ENCODE peak calls at places on chromosomes 16 and 17, in six cellular contexts. M is choroid plexus epithelial cell, P is Peyer's patch, H is AG04449, V is lower leg skin, F is AG09309. D is an unnamed sample.
A peak's percentile ranks its signal among the peaks of the same experiment; 100 is the strongest.

GRCh38 chr16:8859913-8860881 is 8.6 kb downstream of the CARHSP1 start:
- DNase-seq in M (peak; percentile 91), P (no peak), H (no peak), V (no peak), F (no peak), D (peak; percentile 19)

GRCh38 chr17:49190932-49191331 is 19.4 kb downstream of the GNGT2 start:
- DNase-seq in M (no peak), P (no peak), H (no peak), V (no peak), F (no peak), D (no peak)

GRCh38 chr17:36877001-36877400 is 60.3 kb upstream of the LHX1 start:
- DNase-seq in M (no peak), P (no peak), H (no peak), V (no peak), F (no peak), D (no peak)

GRCh38 chr16:76571755-76572154 is 294.6 kb downstream of the CNTNAP4 start:
- DNase-seq in M (no peak), P (no peak), H (no peak), V (no peak), F (no peak), D (no peak)

GRCh38 chr17:45123930-45124796 is 8.2 kb downstream of the PLCD3 start:
- DNase-seq in M (peak; percentile 81), P (peak; percentile 76), H (no peak), V (peak; percentile 71), F (no peak), D (no peak)

GRCh38 chr16:4392382-4393242 is 21.0 kb downstream of the VASN start:
- DNase-seq in M (peak; percentile 64), P (no peak), H (no peak), V (no peak), F (peak; percentile 68), D (peak; percentile 62)

GRCh38 chr17:10169274-10169673 is 29.1 kb downstream of the GAS7 start:
- DNase-seq in M (no peak), P (no peak), H (no peak), V (no peak), F (no peak), D (no peak)

GRCh38 chr16:76195648-76196047 is 81.6 kb upstream of the CNTNAP4 start:
- DNase-seq in M (no peak), P (no peak), H (no peak), V (no peak), F (no peak), D (no peak)

DNA sequence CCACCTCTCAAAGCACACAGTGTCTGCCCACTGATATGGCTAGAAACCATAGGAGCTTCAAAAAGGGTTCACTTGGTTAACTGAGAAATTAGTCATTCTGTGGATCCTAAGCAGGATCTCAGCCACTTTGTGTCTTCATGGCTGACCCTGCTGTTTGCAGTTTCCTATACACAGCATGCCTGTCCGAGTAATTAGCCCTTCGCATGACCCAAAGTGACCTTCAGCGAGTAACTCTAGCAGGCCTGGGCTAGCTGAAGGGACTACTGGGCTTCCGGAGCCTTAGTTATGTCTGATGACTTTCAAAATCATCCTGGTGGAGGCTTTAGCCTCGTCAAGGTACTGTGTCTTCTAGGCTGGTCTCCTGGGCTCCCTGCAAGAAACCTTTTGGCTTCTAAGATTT is 28.9 kb upstream of the FBXW10B start:
- DNase-seq in M (peak; percentile 30), P (no peak), H (no peak), V (no peak), F (no peak), D (no peak)
- H3K4me3 ChIP-seq in M (peak overlapping the region; percentile 28), P (no peak overlapping the region), H (peak overlapping the region; percentile 99), V (no peak overlapping the region), F (no peak overlapping the region), D (peak overlapping the region; percentile 17)

GRCh38 chr16:72162105-72162680 is 9.8 kb downstream of the PMFBP1 start:
- DNase-seq in M (peak; percentile 29), P (no peak), H (no peak), V (no peak), F (no peak), D (no peak)
- H3K4me3 ChIP-seq in M (no peak overlapping the region), P (no peak overlapping the region), H (no peak overlapping the region), V (no peak overlapping the region), F (no peak overlapping the region), D (no peak overlapping the region)

DNA sequence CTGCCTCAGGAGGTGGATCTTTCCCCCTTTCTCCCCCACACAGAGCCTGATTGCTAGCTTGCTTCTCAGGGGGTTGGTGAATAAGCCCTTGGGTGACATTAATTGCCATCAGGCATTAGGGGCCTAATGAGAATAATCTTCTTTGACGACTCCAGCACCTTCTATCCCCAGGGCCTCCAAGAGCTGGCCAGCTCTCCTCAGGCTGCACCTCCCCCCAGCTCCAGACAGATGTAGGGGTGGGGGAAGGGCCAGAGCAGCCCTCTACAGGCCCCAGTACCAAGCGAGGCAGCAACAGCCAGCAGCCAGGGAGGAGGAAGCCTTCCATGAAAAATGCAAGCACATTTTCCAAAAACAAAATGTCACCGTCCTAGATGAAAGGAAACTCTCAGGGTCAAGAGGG is 1.4 kb upstream of the TMEM132E start:
- DNase-seq in M (no peak), P (peak; percentile 16), H (no peak), V (no peak), F (no peak), D (no peak)
- H3K4me3 ChIP-seq in M (no peak overlapping the region), P (no peak overlapping the region), H (no peak overlapping the region), V (no peak overlapping the region), F (no peak overlapping the region), D (no peak overlapping the region)

DNA sequence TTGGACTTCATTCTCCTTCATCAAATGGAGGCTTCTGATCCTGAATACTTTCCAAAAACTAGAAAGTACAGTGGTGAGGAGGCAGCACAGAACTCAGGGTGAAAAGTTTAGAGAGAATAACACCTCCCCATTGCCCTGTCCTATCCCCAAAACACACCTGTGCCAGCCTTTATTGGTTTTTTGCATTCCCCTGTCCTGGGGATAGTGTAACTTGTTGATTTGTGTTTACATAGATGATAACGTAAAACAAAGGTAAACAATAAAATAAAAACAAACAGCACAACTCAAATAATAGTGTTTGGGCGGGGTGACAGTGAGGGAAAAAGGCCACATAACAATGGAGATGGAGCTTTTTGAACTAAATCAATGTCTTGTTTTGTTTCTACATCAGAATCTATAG is 1917.7 kb downstream of the TP53TG3F start:
- DNase-seq in M (no peak), P (no peak), H (no peak), V (no peak), F (no peak), D (no peak)
- H3K4me3 ChIP-seq in M (no peak overlapping the region), P (no peak overlapping the region), H (no peak overlapping the region), V (no peak overlapping the region), F (no peak overlapping the region), D (no peak overlapping the region)

GRCh38 chr17:38419508-38419981 is 8.7 kb upstream of the ARHGAP23 start:
- DNase-seq in M (no peak), P (no peak), H (no peak), V (no peak), F (no peak), D (no peak)
- H3K4me3 ChIP-seq in M (no peak overlapping the region), P (no peak overlapping the region), H (peak overlapping the region; percentile 32), V (no peak overlapping the region), F (no peak overlapping the region), D (peak overlapping the region; percentile 35)

DNA sequence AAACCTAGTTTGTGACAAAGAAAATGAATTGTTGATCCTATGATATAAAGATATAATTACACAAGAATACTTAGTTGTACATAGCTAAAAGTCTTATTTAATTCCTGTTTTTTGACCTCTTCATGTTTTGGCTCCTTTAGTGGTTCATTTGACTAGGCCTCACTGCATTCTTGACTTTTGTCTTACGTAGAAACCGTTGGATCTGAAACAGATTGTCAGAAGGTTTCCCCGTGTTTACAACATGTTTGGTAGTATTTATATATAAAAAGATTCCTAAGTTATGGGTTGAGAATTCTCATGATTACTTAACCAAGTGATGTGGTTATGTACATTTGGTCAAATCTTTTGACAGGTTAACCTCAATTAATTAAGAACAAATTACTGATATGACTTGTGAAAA is 162.8 kb downstream of the BCAS3 start:
- DNase-seq in M (no peak), P (no peak), H (no peak), V (no peak), F (no peak), D (no peak)
- H3K4me3 ChIP-seq in M (no peak overlapping the region), P (no peak overlapping the region), H (no peak overlapping the region), V (no peak overlapping the region), F (no peak overlapping the region), D (no peak overlapping the region)

GRCh38 chr17:4854181-4854681 is 21.1 kb downstream of the MINK1 start:
- DNase-seq in M (peak; percentile 54), P (no peak), H (no peak), V (peak; percentile 66), F (no peak), D (peak; percentile 62)
- H3K4me3 ChIP-seq in M (no peak overlapping the region), P (no peak overlapping the region), H (no peak overlapping the region), V (no peak overlapping the region), F (no peak overlapping the region), D (no peak overlapping the region)

DNA sequence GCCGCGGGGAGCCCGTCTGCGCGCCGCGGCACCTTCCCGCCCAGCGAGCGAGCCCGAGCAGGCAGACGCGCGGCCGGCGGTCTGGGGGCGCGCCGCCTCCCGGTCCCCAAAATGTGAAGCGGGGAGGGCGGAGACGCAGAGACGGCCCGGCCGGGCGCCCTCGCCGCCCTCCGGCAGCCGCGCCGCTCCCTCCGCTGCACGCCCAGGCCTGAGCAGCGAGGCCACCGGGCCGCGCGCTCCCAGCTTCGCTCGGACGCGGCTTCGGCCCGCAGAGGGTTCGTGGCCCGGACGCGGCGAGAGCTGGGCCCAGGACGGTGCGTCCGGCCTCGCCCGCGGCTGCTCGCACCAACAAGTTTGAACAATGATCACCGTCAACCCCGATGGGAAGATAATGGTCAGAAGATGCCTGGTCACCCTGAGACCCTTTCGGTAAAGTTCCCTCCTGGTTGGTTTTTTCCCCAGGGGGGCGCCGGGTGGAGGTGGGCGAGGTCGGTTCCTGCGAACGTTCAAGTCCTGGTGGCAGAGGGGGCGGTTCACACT is 535 bp downstream of the MGAT5B start:
- DNase-seq in M (no peak), P (no peak), H (no peak), V (no peak), F (no peak), D (no peak)
- H3K4me3 ChIP-seq in M (no peak overlapping the region), P (peak overlapping the region; percentile 12), H (peak overlapping the region; percentile 36), V (no peak overlapping the region), F (peak overlapping the region; percentile 12), D (peak overlapping the region; percentile 26)